ENCODE peak calls at places on chromosomes 2 and 18, in nine cellular contexts. V is spleen, H is K562, B is uterus, L is endothelial cell of umbilical vein, C is adrenal gland, T is gastrocnemius medialis, K is A549, O is Peyer's patch. W is an unnamed sample.

GRCh38 chr18:70373062-70373519 is 84.2 kb downstream of the SOCS6 start:
- DNase-seq in V (no peak), H (no peak), B (no peak), L (no peak), C (peak; percentile 26), T (no peak), K (peak; percentile 97), O (peak; percentile 59), W (no peak)

GRCh38 chr2:1623906-1624445 is 120.3 kb downstream of the PXDN start:
- DNase-seq in V (peak; percentile 58), H (no peak), B (no peak), L (no peak), C (no peak), T (no peak), K (no peak), O (no peak), W (no peak)

GRCh38 chr18:13276530-13277520 is 58.3 kb downstream of the LDLRAD4 start:
- DNase-seq in V (no peak), H (no peak), B (no peak), L (peak; percentile 56), C (no peak), T (no peak), K (no peak), O (peak; percentile 42), W (no peak)

GRCh38 chr2:117980783-117981676 is 32.8 kb downstream of the CCDC93 start:
- DNase-seq in V (peak; percentile 34), H (no peak), B (no peak), L (peak; percentile 58), C (no peak), T (no peak), K (peak; percentile 48), O (no peak), W (no peak)

GRCh38 chr2:176534798-176535479 is 265.7 kb downstream of the MTX2 start:
- DNase-seq in V (no peak), H (no peak), B (no peak), L (no peak), C (peak; percentile 57), T (no peak), K (no peak), O (no peak), W (no peak)

GRCh38 chr2:237701033-237701858 is 73.9 kb downstream of the LRRFIP1 start:
- DNase-seq in V (peak; percentile 79), H (no peak), B (no peak), L (no peak), C (no peak), T (no peak), K (no peak), O (peak; percentile 47), W (no peak)

GRCh38 chr2:201448067-201448466 is 3.2 kb downstream of the TRAK2 start:
- DNase-seq in V (no peak), H (no peak), B (no peak), L (no peak), C (no peak), T (no peak), K (no peak), O (no peak), W (no peak)

GRCh38 chr2:236730393-236730792 is 160.8 kb downstream of the ACKR3 start:
- DNase-seq in V (no peak), H (no peak), B (no peak), L (no peak), C (no peak), T (peak; percentile 66), K (no peak), O (no peak), W (no peak)

GRCh38 chr2:133841905-133842304 is 273.6 kb upstream of the NCKAP5 start:
- DNase-seq in V (no peak), H (no peak), B (no peak), L (peak; percentile 90), C (no peak), T (no peak), K (peak; percentile 72), O (no peak), W (no peak)

GRCh38 chr2:110816404-110817365 is 84.3 kb downstream of the ACOXL start:
- DNase-seq in V (no peak), H (no peak), B (no peak), L (no peak), C (no peak), T (peak; percentile 88), K (no peak), O (no peak), W (no peak)

GRCh38 chr2:54897420-54898310 is 152.6 kb downstream of the RTN4 start:
- DNase-seq in V (no peak), H (no peak), B (no peak), L (no peak), C (no peak), T (no peak), K (no peak), O (no peak), W (no peak)

GRCh38 chr2:28621172-28622100 is 125.6 kb downstream of the PLB1 start:
- DNase-seq in V (peak; percentile 86), H (peak; percentile 47), B (peak; percentile 93), L (peak; percentile 99), C (peak; percentile 70), T (peak; percentile 82), K (peak; percentile 68), O (peak; percentile 92), W (peak; percentile 59)

GRCh38 chr2:218540015-218540414 is 28.1 kb downstream of the USP37 start:
- DNase-seq in V (no peak), H (no peak), B (no peak), L (no peak), C (no peak), T (no peak), K (no peak), O (no peak), W (no peak)

GRCh38 chr2:101974663-101975062 is 17.1 kb upstream of the IL1R2 start:
- DNase-seq in V (no peak), H (no peak), B (no peak), L (no peak), C (no peak), T (no peak), K (no peak), O (no peak), W (peak; percentile 77)

GRCh38 chr18:79496237-79496977 is 100.7 kb downstream of the NFATC1 start:
- DNase-seq in V (peak; percentile 81), H (no peak), B (no peak), L (no peak), C (no peak), T (no peak), K (no peak), O (peak; percentile 74), W (no peak)

GRCh38 chr2:83742117-83742782 is 716.8 kb downstream of the SUCLG1 start:
- DNase-seq in V (no peak), H (no peak), B (no peak), L (peak; percentile 10), C (peak; percentile 31), T (no peak), K (peak; percentile 2), O (no peak), W (no peak)

GRCh38 chr2:122003196-122003595 is 247.7 kb downstream of the TSN start:
- DNase-seq in V (no peak), H (no peak), B (no peak), L (no peak), C (no peak), T (no peak), K (no peak), O (no peak), W (no peak)
- TF ChIP-seq POLR2A in V (no peak), H (no peak), B (no peak), L (no peak), C (no peak), T (no peak), K (no peak), O (no peak), W (no peak)

DNA sequence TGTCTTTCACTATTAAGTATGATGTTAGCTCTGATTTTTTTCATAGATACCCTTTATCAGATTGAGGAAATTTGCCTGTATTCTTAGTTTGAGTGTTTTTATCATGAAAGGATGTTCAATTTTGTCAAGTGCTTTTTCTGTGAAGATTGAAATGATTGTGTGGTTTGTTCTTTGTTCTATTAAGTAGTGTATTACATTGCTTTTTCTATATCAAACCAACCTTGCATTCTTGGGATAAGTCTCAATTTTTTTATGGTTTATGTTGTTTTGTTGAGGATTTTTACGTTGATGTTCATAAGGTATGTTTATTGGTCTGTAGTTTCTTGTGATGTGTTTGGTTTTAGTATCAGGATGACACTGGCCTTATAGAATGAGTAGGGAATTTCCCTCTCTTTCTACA is 19.1 kb downstream of the PDK1 start:
- DNase-seq in V (no peak), H (no peak), B (no peak), L (no peak), C (no peak), T (no peak), K (no peak), O (no peak), W (no peak)
- H3K9me3 ChIP-seq in V (peaks cover 46% of the 10 kb centered on the region), H (peaks cover 27% of the 10 kb centered on the region), B (no peaks in the 10 kb centered on the region), L (peaks cover 2% of the 10 kb centered on the region), C (peaks cover 15% of the 10 kb centered on the region), T (no peaks in the 10 kb centered on the region), K (peaks cover 38% of the 10 kb centered on the region), O (peaks cover 20% of the 10 kb centered on the region), W (no peaks in the 10 kb centered on the region)

GRCh38 chr2:174350593-174351181 is 15.9 kb downstream of the SP9 start:
- DNase-seq in V (no peak), H (no peak), B (no peak), L (no peak), C (no peak), T (no peak), K (no peak), O (no peak), W (no peak)

GRCh38 chr2:174353004-174353403 is 18.2 kb downstream of the SP9 start:
- DNase-seq in V (no peak), H (no peak), B (no peak), L (no peak), C (no peak), T (no peak), K (no peak), O (no peak), W (no peak)

GRCh38 chr2:174344716-174345472 is 10.1 kb downstream of the SP9 start:
- DNase-seq in V (no peak), H (no peak), B (no peak), L (peak; percentile 57), C (no peak), T (no peak), K (peak; percentile 55), O (no peak), W (no peak)

GRCh38 chr2:174350018-174350417 is 15.3 kb downstream of the SP9 start:
- DNase-seq in V (no peak), H (no peak), B (no peak), L (no peak), C (no peak), T (no peak), K (peak; percentile 35), O (no peak), W (no peak)
- TF ChIP-seq CTCF in V (no peak), H (peak; percentile 67), B (no peak), L (peak; percentile 11), C (peak; percentile 20), T (no peak), K (peak; percentile 48), O (peak; percentile 12), W (no peak)

GRCh38 chr2:204545861-204546773 is 842 bp downstream of the PARD3B start:
- DNase-seq in V (peak; percentile 78), H (no peak), B (no peak), L (peak; percentile 29), C (peak; percentile 23), T (no peak), K (no peak), O (peak; percentile 66), W (no peak)
- TF ChIP-seq POLR2A in V (no peak), H (no peak), B (no peak), L (no peak), C (no peak), T (no peak), K (no peak), O (no peak), W (no peak)